ENCODE peak calls at places on chromosomes 12 and 14, in ten cellular contexts. One of them, this sample, is unnamed. For H3K4me1, the result is how much of the 10 kb centered on the place peaks cover.

GRCh38 chr12:50196537-50196936 is 29.4 kb upstream of the CERS5 start:
- DNase-seq in aorta: no peak
- DNase-seq in neuronal stem cell: no peak
- DNase-seq in psoas muscle: no peak
- DNase-seq in OCI-LY7: no peak
- DNase-seq in iPS DF 6.9: no peak
- DNase-seq in SK-N-SH: no peak
- DNase-seq in body of pancreas: no peak
- DNase-seq in cardiac muscle cell: no peak
- DNase-seq in mesendoderm: no peak
- DNase-seq in this sample: no peak

GRCh38 chr12:67482751-67483661 is 165.5 kb upstream of the DYRK2 start:
- DNase-seq in iPS DF 6.9: no peak
- DNase-seq in mesendoderm: no peak
- DNase-seq in OCI-LY7: peak
- DNase-seq in body of pancreas: peak
- DNase-seq in SK-N-SH: peak
- DNase-seq in aorta: peak
- DNase-seq in psoas muscle: peak
- DNase-seq in neuronal stem cell: no peak
- DNase-seq in cardiac muscle cell: peak
- DNase-seq in this sample: peak

GRCh38 chr12:127657036-127657435 is 609.9 kb upstream of the TMEM132C start:
- DNase-seq in SK-N-SH: no peak
- DNase-seq in body of pancreas: no peak
- DNase-seq in aorta: no peak
- DNase-seq in neuronal stem cell: no peak
- DNase-seq in psoas muscle: no peak
- DNase-seq in iPS DF 6.9: no peak
- DNase-seq in cardiac muscle cell: no peak
- DNase-seq in OCI-LY7: no peak
- DNase-seq in mesendoderm: no peak
- DNase-seq in this sample: no peak

GRCh38 chr12:28795306-28795705 is 353.8 kb upstream of the FAR2 start:
- DNase-seq in body of pancreas: no peak
- DNase-seq in OCI-LY7: no peak
- DNase-seq in mesendoderm: peak
- DNase-seq in SK-N-SH: no peak
- DNase-seq in psoas muscle: no peak
- DNase-seq in aorta: no peak
- DNase-seq in iPS DF 6.9: no peak
- DNase-seq in cardiac muscle cell: no peak
- DNase-seq in neuronal stem cell: no peak
- DNase-seq in this sample: no peak

GRCh38 chr12:113130457-113131135 is 5.0 kb downstream of the RASAL1 start:
- DNase-seq in OCI-LY7: peak
- DNase-seq in psoas muscle: no peak
- DNase-seq in body of pancreas: no peak
- DNase-seq in neuronal stem cell: no peak
- DNase-seq in SK-N-SH: peak
- DNase-seq in aorta: no peak
- DNase-seq in cardiac muscle cell: no peak
- DNase-seq in iPS DF 6.9: no peak
- DNase-seq in mesendoderm: peak
- DNase-seq in this sample: no peak

GRCh38 chr12:122875590-122876220 is 20.2 kb downstream of the VPS37B start:
- DNase-seq in body of pancreas: no peak
- DNase-seq in aorta: no peak
- DNase-seq in cardiac muscle cell: no peak
- DNase-seq in OCI-LY7: peak
- DNase-seq in neuronal stem cell: no peak
- DNase-seq in iPS DF 6.9: no peak
- DNase-seq in SK-N-SH: peak
- DNase-seq in mesendoderm: no peak
- DNase-seq in psoas muscle: no peak
- DNase-seq in this sample: no peak

GRCh38 chr12:8867009-8867408 is 44.6 kb downstream of the A2ML1 start:
- DNase-seq in psoas muscle: no peak
- DNase-seq in aorta: no peak
- DNase-seq in iPS DF 6.9: no peak
- DNase-seq in cardiac muscle cell: no peak
- DNase-seq in body of pancreas: no peak
- DNase-seq in mesendoderm: no peak
- DNase-seq in OCI-LY7: no peak
- DNase-seq in SK-N-SH: no peak
- DNase-seq in neuronal stem cell: no peak
- DNase-seq in this sample: no peak

GRCh38 chr12:116319316-116319715 is 41.8 kb upstream of the MED13L start:
- DNase-seq in psoas muscle: no peak
- DNase-seq in iPS DF 6.9: no peak
- DNase-seq in OCI-LY7: no peak
- DNase-seq in neuronal stem cell: no peak
- DNase-seq in aorta: no peak
- DNase-seq in mesendoderm: no peak
- DNase-seq in body of pancreas: no peak
- DNase-seq in SK-N-SH: no peak
- DNase-seq in cardiac muscle cell: no peak
- DNase-seq in this sample: no peak

GRCh38 chr12:12474471-12474928 is 88.2 kb downstream of the DUSP16 start:
- DNase-seq in body of pancreas: no peak
- DNase-seq in aorta: no peak
- DNase-seq in OCI-LY7: no peak
- DNase-seq in neuronal stem cell: no peak
- DNase-seq in cardiac muscle cell: no peak
- DNase-seq in mesendoderm: no peak
- DNase-seq in psoas muscle: no peak
- DNase-seq in SK-N-SH: no peak
- DNase-seq in iPS DF 6.9: no peak
- DNase-seq in this sample: no peak

GRCh38 chr12:94262228-94263010 is 114.0 kb downstream of the PLXNC1 start:
- DNase-seq in iPS DF 6.9: no peak
- DNase-seq in cardiac muscle cell: peak
- DNase-seq in psoas muscle: peak
- DNase-seq in SK-N-SH: peak
- DNase-seq in body of pancreas: peak
- DNase-seq in aorta: peak
- DNase-seq in neuronal stem cell: no peak
- DNase-seq in OCI-LY7: peak
- DNase-seq in mesendoderm: no peak
- DNase-seq in this sample: peak

GRCh38 chr12:49703647-49704137 is 3.5 kb downstream of the FMNL3 start:
- DNase-seq in aorta: peak
- DNase-seq in psoas muscle: no peak
- DNase-seq in OCI-LY7: peak
- DNase-seq in iPS DF 6.9: no peak
- DNase-seq in mesendoderm: no peak
- DNase-seq in SK-N-SH: no peak
- DNase-seq in body of pancreas: no peak
- DNase-seq in neuronal stem cell: no peak
- DNase-seq in cardiac muscle cell: no peak
- DNase-seq in this sample: no peak

GRCh38 chr12:104544836-104545235 is 88.1 kb downstream of the CHST11 start:
- DNase-seq in mesendoderm: peak
- DNase-seq in OCI-LY7: no peak
- DNase-seq in aorta: no peak
- DNase-seq in neuronal stem cell: no peak
- DNase-seq in SK-N-SH: no peak
- DNase-seq in psoas muscle: no peak
- DNase-seq in iPS DF 6.9: no peak
- DNase-seq in body of pancreas: no peak
- DNase-seq in cardiac muscle cell: no peak
- DNase-seq in this sample: no peak

GRCh38 chr12:6141048-6141447 is 16.6 kb upstream of the VWF start:
- DNase-seq in cardiac muscle cell: no peak
- DNase-seq in body of pancreas: no peak
- DNase-seq in OCI-LY7: peak
- DNase-seq in mesendoderm: no peak
- DNase-seq in neuronal stem cell: no peak
- DNase-seq in psoas muscle: no peak
- DNase-seq in aorta: peak
- DNase-seq in SK-N-SH: no peak
- DNase-seq in iPS DF 6.9: no peak
- DNase-seq in this sample: no peak

GRCh38 chr12:115470526-115470925 is 786.6 kb upstream of the TBX3 start:
- DNase-seq in mesendoderm: no peak
- DNase-seq in SK-N-SH: no peak
- DNase-seq in aorta: no peak
- DNase-seq in OCI-LY7: no peak
- DNase-seq in body of pancreas: no peak
- DNase-seq in cardiac muscle cell: no peak
- DNase-seq in neuronal stem cell: no peak
- DNase-seq in psoas muscle: no peak
- DNase-seq in iPS DF 6.9: no peak
- DNase-seq in this sample: no peak

GRCh38 chr14:60506985-60507829 is 1.7 kb upstream of the SIX6 start:
- DNase-seq in cardiac muscle cell: no peak
- DNase-seq in mesendoderm: peak
- DNase-seq in SK-N-SH: peak
- DNase-seq in aorta: no peak
- DNase-seq in iPS DF 6.9: no peak
- DNase-seq in neuronal stem cell: no peak
- DNase-seq in OCI-LY7: no peak
- DNase-seq in psoas muscle: no peak
- DNase-seq in body of pancreas: no peak
- DNase-seq in this sample: no peak

GRCh38 chr14:60506462-60506984 is 2.4 kb upstream of the SIX6 start:
- DNase-seq in cardiac muscle cell: no peak
- DNase-seq in neuronal stem cell: peak
- DNase-seq in aorta: no peak
- DNase-seq in body of pancreas: no peak
- DNase-seq in OCI-LY7: no peak
- DNase-seq in iPS DF 6.9: no peak
- DNase-seq in mesendoderm: peak
- DNase-seq in SK-N-SH: peak
- DNase-seq in psoas muscle: no peak
- DNase-seq in this sample: no peak

GRCh38 chr14:60505448-60505847 is 3.5 kb upstream of the SIX6 start:
- DNase-seq in SK-N-SH: no peak
- DNase-seq in aorta: no peak
- DNase-seq in cardiac muscle cell: no peak
- DNase-seq in mesendoderm: peak
- DNase-seq in neuronal stem cell: peak
- DNase-seq in body of pancreas: no peak
- DNase-seq in iPS DF 6.9: no peak
- DNase-seq in OCI-LY7: no peak
- DNase-seq in psoas muscle: no peak
- DNase-seq in this sample: no peak

GRCh38 chr14:60508363-60508706 is 611 bp upstream of the SIX6 start:
- DNase-seq in iPS DF 6.9: no peak
- DNase-seq in SK-N-SH: peak
- DNase-seq in cardiac muscle cell: no peak
- DNase-seq in psoas muscle: no peak
- DNase-seq in body of pancreas: no peak
- DNase-seq in mesendoderm: no peak
- DNase-seq in OCI-LY7: no peak
- DNase-seq in neuronal stem cell: no peak
- DNase-seq in aorta: no peak
- DNase-seq in this sample: no peak

DNA sequence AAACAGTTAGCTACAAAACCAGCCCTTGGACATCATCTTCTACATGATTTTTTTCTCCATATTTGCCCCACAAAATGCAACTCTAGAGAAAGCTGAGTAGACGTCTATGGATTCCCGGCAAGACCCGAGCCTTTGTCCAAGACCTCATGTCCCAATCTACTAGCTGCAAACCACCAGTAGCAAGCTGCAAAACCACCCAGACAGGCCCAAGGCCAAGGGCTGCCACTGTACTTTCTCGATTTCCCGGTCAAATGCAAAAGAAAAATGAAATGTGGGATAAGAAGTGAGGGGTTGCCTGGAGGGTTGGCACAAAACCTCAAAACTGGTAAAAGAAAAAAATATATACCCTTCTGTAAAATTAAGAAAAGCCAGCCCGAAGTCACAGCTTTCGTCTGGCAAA is 2.9 kb upstream of the SIX6 start:
- DNase-seq in cardiac muscle cell: no peak
- DNase-seq in mesendoderm: peak
- DNase-seq in OCI-LY7: no peak
- DNase-seq in neuronal stem cell: no peak
- DNase-seq in SK-N-SH: no peak
- DNase-seq in body of pancreas: no peak
- DNase-seq in psoas muscle: no peak
- DNase-seq in aorta: no peak
- DNase-seq in iPS DF 6.9: no peak
- DNase-seq in this sample: no peak
- H3K27ac ChIP-seq in cardiac muscle cell: no peak
- H3K27ac ChIP-seq in mesendoderm: no peak
- H3K27ac ChIP-seq in OCI-LY7: no peak
- H3K27ac ChIP-seq in neuronal stem cell: no peak
- H3K27ac ChIP-seq in SK-N-SH: no peak
- H3K27ac ChIP-seq in body of pancreas: no peak
- H3K27ac ChIP-seq in psoas muscle: no peak
- H3K27ac ChIP-seq in aorta: no peak
- H3K27ac ChIP-seq in iPS DF 6.9: no peak
- H3K27ac ChIP-seq in this sample: no peak

GRCh38 chr12:121774968-121775474 is 18.5 kb downstream of the RHOF start:
- DNase-seq in iPS DF 6.9: no peak
- DNase-seq in psoas muscle: no peak
- DNase-seq in aorta: no peak
- DNase-seq in cardiac muscle cell: no peak
- DNase-seq in mesendoderm: peak
- DNase-seq in body of pancreas: no peak
- DNase-seq in neuronal stem cell: no peak
- DNase-seq in OCI-LY7: no peak
- DNase-seq in SK-N-SH: no peak
- DNase-seq in this sample: no peak
- H3K4me3 ChIP-seq in iPS DF 6.9: no peak
- H3K4me3 ChIP-seq in psoas muscle: no peak
- H3K4me3 ChIP-seq in aorta: no peak
- H3K4me3 ChIP-seq in cardiac muscle cell: no peak
- H3K4me3 ChIP-seq in mesendoderm: no peak
- H3K4me3 ChIP-seq in body of pancreas: no peak
- H3K4me3 ChIP-seq in neuronal stem cell: no peak
- H3K4me3 ChIP-seq in OCI-LY7: no peak
- H3K4me3 ChIP-seq in SK-N-SH: no peak
- H3K4me3 ChIP-seq in this sample: no peak

DNA sequence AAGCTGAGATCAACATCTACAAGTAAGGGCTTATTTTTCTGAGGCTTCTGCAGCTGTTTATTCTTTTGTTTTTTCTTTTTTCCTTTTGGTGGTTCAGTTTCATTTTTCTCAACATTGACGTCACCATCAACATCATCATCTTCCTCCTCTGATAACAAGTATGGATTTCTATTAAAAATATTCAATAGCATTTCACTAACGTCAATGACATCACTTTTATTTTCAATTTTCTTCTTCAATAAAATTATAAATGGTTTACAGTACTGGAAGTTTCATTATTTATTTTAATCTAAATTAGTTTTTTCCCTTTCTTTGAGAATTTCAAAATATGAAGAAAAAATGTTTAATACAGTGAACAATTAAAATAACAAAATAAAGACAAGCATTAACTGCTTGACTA is 23.9 kb downstream of the NEMF start:
- DNase-seq in body of pancreas: no peak
- DNase-seq in SK-N-SH: no peak
- DNase-seq in cardiac muscle cell: no peak
- DNase-seq in OCI-LY7: no peak
- DNase-seq in mesendoderm: no peak
- DNase-seq in neuronal stem cell: no peak
- DNase-seq in psoas muscle: no peak
- DNase-seq in iPS DF 6.9: no peak
- DNase-seq in aorta: no peak
- DNase-seq in this sample: no peak
- H3K4me1 ChIP-seq in body of pancreas: under half
- H3K4me1 ChIP-seq in SK-N-SH: under half
- H3K4me1 ChIP-seq in cardiac muscle cell: under half
- H3K4me1 ChIP-seq in OCI-LY7: under half
- H3K4me1 ChIP-seq in mesendoderm: under half
- H3K4me1 ChIP-seq in neuronal stem cell: under half
- H3K4me1 ChIP-seq in psoas muscle: under half
- H3K4me1 ChIP-seq in iPS DF 6.9: under half
- H3K4me1 ChIP-seq in aorta: under half
- H3K4me1 ChIP-seq in this sample: under half

GRCh38 chr12:54215990-54216579 is 27.3 kb upstream of the SMUG1 start:
- DNase-seq in iPS DF 6.9: no peak
- DNase-seq in SK-N-SH: no peak
- DNase-seq in body of pancreas: no peak
- DNase-seq in cardiac muscle cell: no peak
- DNase-seq in psoas muscle: no peak
- DNase-seq in neuronal stem cell: no peak
- DNase-seq in mesendoderm: peak
- DNase-seq in OCI-LY7: peak
- DNase-seq in aorta: peak
- DNase-seq in this sample: peak
- H3K27ac ChIP-seq in iPS DF 6.9: no peak
- H3K27ac ChIP-seq in SK-N-SH: no peak
- H3K27ac ChIP-seq in body of pancreas: no peak
- H3K27ac ChIP-seq in cardiac muscle cell: no peak
- H3K27ac ChIP-seq in psoas muscle: no peak
- H3K27ac ChIP-seq in neuronal stem cell: no peak
- H3K27ac ChIP-seq in mesendoderm: no peak
- H3K27ac ChIP-seq in OCI-LY7: peak
- H3K27ac ChIP-seq in aorta: no peak
- H3K27ac ChIP-seq in this sample: no peak

This sample was measured in CD8-positive, alpha-beta memory T cell.